ENCODE peak calls at places on chromosomes 1 and 21, in seven cellular contexts. R is IMR-90, S is breast epithelium, I is stomach, X is brain microvascular endothelial cell, H is uterus, U is HCT116. E is an unnamed sample.

GRCh38 chr21:24259241-24259640 is 1348.0 kb downstream of the MRPL39 start:
- DNase-seq in R (peak), S (no peak), I (no peak), X (no peak), H (no peak), U (no peak), E (no peak)

GRCh38 chr1:234320549-234320948 is 52.7 kb upstream of the COA6 start:
- DNase-seq in R (no peak), S (peak), I (no peak), X (no peak), H (no peak), U (no peak), E (no peak)

GRCh38 chr1:59455206-59455605 is 158.3 kb downstream of the FGGY start:
- DNase-seq in R (peak), S (no peak), I (no peak), X (peak), H (no peak), U (no peak), E (no peak)

GRCh38 chr1:174968750-174969244 is 30.9 kb upstream of the CACYBP start:
- DNase-seq in R (peak), S (no peak), I (no peak), X (peak), H (no peak), U (no peak), E (no peak)

GRCh38 chr1:94708299-94708685 is 111.9 kb upstream of the SLC44A3 start:
- DNase-seq in R (no peak), S (no peak), I (no peak), X (no peak), H (peak), U (no peak), E (no peak)

GRCh38 chr1:207455183-207455754 is 1.1 kb downstream of the CR2 start:
- DNase-seq in R (no peak), S (no peak), I (no peak), X (no peak), H (no peak), U (no peak), E (no peak)

GRCh38 chr1:235650341-235651169 is 971 bp upstream of the GNG4 start:
- DNase-seq in R (no peak), S (no peak), I (no peak), X (no peak), H (no peak), U (no peak), E (no peak)

GRCh38 chr1:204041803-204042505 is 31.0 kb upstream of the SOX13 start:
- DNase-seq in R (peak), S (no peak), I (no peak), X (peak), H (peak), U (no peak), E (no peak)

GRCh38 chr1:232767381-232768074 is 37.7 kb upstream of the MAP10 start:
- DNase-seq in R (peak), S (peak), I (peak), X (peak), H (peak), U (peak), E (no peak)

GRCh38 chr1:1000357-1001056 is 610 bp upstream of the HES4 start:
- DNase-seq in R (peak), S (peak), I (peak), X (peak), H (peak), U (peak), E (peak)

GRCh38 chr1:18950415-18951026 is 6.0 kb downstream of the IFFO2 start:
- DNase-seq in R (no peak), S (peak), I (no peak), X (no peak), H (peak), U (no peak), E (peak)

GRCh38 chr1:70409136-70409535 is 1.9 kb upstream of the CTH start:
- DNase-seq in R (no peak), S (no peak), I (no peak), X (no peak), H (no peak), U (no peak), E (no peak)

GRCh38 chr1:93007941-93008577 is 46.8 kb upstream of the DIPK1A start:
- DNase-seq in R (peak), S (no peak), I (no peak), X (peak), H (no peak), U (no peak), E (no peak)

GRCh38 chr1:25854554-25854953 is 4.7 kb downstream of the AUNIP start:
- DNase-seq in R (no peak), S (no peak), I (no peak), X (no peak), H (no peak), U (no peak), E (no peak)

GRCh38 chr1:110136911-110137310 is 13.4 kb upstream of the SLC6A17 start:
- DNase-seq in R (no peak), S (no peak), I (peak), X (no peak), H (no peak), U (no peak), E (no peak)

GRCh38 chr1:162042361-162042760 is 18.7 kb upstream of the OLFML2B start:
- DNase-seq in R (no peak), S (no peak), I (no peak), X (no peak), H (no peak), U (no peak), E (no peak)

GRCh38 chr1:19643602-19644419 is at the start of gene NBL1:
- DNase-seq in R (peak), S (no peak), I (peak), X (peak), H (peak), U (no peak), E (peak)

GRCh38 chr1:95583811-95584210 is 349.8 kb downstream of the RWDD3 start:
- DNase-seq in R (no peak), S (no peak), I (no peak), X (no peak), H (no peak), U (no peak), E (no peak)

GRCh38 chr1:227152525-227152924 is 165.8 kb downstream of the CDC42BPA start:
- DNase-seq in R (no peak), S (no peak), I (no peak), X (no peak), H (no peak), U (no peak), E (no peak)

GRCh38 chr1:170790651-170791071 is 126.7 kb downstream of the PRRX1 start:
- DNase-seq in R (peak), S (no peak), I (no peak), X (peak), H (no peak), U (no peak), E (no peak)

GRCh38 chr1:238485062-238485905 is 594.6 kb upstream of the ZP4 start:
- DNase-seq in R (peak), S (no peak), I (no peak), X (peak), H (peak), U (no peak), E (no peak)

GRCh38 chr1:150093805-150094204 is 26.2 kb downstream of the VPS45 start:
- DNase-seq in R (no peak), S (no peak), I (no peak), X (no peak), H (no peak), U (no peak), E (no peak)

GRCh38 chr1:58727363-58727762 is 27.5 kb upstream of the MYSM1 start:
- DNase-seq in R (peak), S (peak), I (no peak), X (peak), H (no peak), U (peak), E (no peak)

GRCh38 chr1:150387200-150387599 is 23.3 kb downstream of the RPRD2 start:
- DNase-seq in R (no peak), S (no peak), I (no peak), X (no peak), H (no peak), U (no peak), E (no peak)

GRCh38 chr1:85857991-85858390 is 149.8 kb upstream of the ZNHIT6 start:
- DNase-seq in R (no peak), S (no peak), I (no peak), X (no peak), H (no peak), U (no peak), E (no peak)

GRCh38 chr1:147171399-147172167 is 687 bp downstream of the PRKAB2 start:
- DNase-seq in R (no peak), S (peak), I (no peak), X (no peak), H (no peak), U (no peak), E (no peak)

GRCh38 chr1:82227696-82228095 is 427.0 kb downstream of the ADGRL2 start:
- DNase-seq in R (no peak), S (peak), I (no peak), X (peak), H (no peak), U (no peak), E (no peak)

GRCh38 chr1:117678246-117678977 is 72.6 kb downstream of the TENT5C start:
- DNase-seq in R (no peak), S (no peak), I (peak), X (no peak), H (no peak), U (no peak), E (no peak)

GRCh38 chr1:209612646-209613350 is 29.3 kb downstream of the CAMK1G start:
- DNase-seq in R (no peak), S (no peak), I (no peak), X (no peak), H (no peak), U (no peak), E (no peak)

GRCh38 chr1:62241357-62242131 is 46.9 kb downstream of the L1TD1 start:
- DNase-seq in R (no peak), S (no peak), I (peak), X (no peak), H (no peak), U (no peak), E (no peak)

DNA sequence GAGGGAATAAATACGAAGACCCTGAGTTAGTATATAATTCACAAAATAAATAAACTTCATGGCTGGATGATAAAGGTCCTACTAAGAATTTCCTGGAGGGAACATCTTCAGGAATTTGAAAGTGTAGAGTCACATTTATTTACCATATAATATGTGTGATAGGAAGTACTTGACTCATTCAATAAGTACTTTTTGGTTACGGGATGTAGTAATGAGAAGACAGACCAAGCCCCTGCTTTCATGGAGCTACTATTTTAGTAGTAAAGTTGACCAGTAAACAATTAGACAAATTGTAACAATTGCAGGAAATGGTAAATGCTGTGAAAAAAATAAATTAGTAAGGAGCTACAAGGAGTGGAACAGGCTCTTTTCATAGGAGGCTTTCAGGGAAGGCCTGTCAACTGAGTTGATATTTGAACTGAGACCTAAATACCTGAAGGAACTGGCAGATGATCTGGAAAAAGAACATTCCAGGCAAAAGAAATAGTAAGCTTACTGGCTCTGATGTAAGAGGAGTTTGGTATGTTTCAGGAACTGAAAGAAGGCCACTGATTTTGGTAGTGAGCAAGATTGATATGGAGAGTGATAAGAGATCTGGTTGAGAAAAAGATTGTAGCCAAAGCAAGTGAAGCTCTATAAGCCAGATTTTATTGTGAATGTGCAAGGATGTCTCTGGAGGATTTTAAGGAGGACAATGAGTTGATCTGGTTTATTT is 36.2 kb downstream of the CAMSAP2 start:
- DNase-seq in R (peak), S (no peak), I (no peak), X (no peak), H (no peak), U (no peak), E (no peak)
- H3K27ac ChIP-seq in R (no peak), S (peak), I (peak), X (no peak), H (peak), U (no peak), E (peak)

GRCh38 chr1:178436899-178437298 is 59.9 kb downstream of the CLEC20A start:
- DNase-seq in R (no peak), S (no peak), I (no peak), X (no peak), H (no peak), U (no peak), E (no peak)

GRCh38 chr1:178434360-178434759 is 62.4 kb downstream of the CLEC20A start:
- DNase-seq in R (peak), S (no peak), I (no peak), X (no peak), H (no peak), U (no peak), E (no peak)

GRCh38 chr1:178442925-178443324 is 53.8 kb downstream of the CLEC20A start:
- DNase-seq in R (no peak), S (no peak), I (no peak), X (no peak), H (no peak), U (no peak), E (no peak)

GRCh38 chr1:178434899-178435298 is 61.9 kb downstream of the CLEC20A start:
- DNase-seq in R (no peak), S (no peak), I (no peak), X (no peak), H (no peak), U (no peak), E (no peak)

GRCh38 chr1:178438432-178438831 is 58.3 kb downstream of the CLEC20A start:
- DNase-seq in R (peak), S (no peak), I (no peak), X (no peak), H (no peak), U (no peak), E (no peak)
- H3K27ac ChIP-seq in R (no peak), S (no peak), I (no peak), X (no peak), H (no peak), U (no peak), E (no peak)

GRCh38 chr1:180571832-180572636 is 13.3 kb downstream of the OVAAL start:
- DNase-seq in R (peak), S (no peak), I (no peak), X (no peak), H (no peak), U (peak), E (no peak)
- H3K27ac ChIP-seq in R (no peak), S (no peak), I (no peak), X (no peak), H (no peak), U (no peak), E (no peak)

DNA sequence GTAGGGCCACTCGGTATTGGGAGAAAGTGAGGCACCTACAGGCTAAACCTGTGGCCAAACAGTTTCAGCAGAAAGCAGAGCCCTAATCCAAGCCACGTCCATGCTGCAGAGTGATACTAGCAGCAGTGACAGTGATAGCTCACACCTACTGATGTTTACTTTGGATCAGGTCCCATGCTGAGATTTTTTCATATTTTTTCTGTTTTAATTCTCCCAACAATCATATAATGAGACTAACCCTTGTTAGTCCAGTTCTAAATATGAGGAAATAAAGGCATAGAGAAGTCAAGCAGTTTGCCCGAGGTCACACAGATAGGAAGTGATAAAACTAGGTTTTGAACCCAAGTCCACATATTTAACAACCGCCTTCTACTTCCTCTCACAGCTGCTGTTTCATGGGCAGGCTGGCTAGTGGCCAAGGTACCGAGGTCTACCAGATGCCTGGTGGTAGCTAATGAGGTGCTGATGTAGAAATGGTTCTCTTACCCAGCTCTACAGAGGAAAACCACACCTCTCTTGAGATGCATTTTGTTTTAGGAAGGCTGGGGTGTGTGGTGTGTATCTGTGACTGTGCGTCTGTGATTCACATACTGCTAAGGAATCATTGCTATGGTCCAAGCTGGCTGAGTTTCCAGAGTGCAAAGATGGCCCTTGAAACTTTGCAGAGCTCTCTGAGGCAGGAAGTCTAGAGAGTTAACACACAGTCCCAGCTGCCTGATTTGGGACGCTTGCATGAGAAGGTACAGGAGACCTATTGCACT is 80.3 kb upstream of the ARTN start:
- DNase-seq in R (peak), S (no peak), I (peak), X (no peak), H (no peak), U (no peak), E (peak)
- H3K27ac ChIP-seq in R (no peak), S (no peak), I (no peak), X (no peak), H (no peak), U (no peak), E (no peak)

GRCh38 chr1:225941949-225942222 is 866 bp upstream of the LEFTY2 start:
- DNase-seq in R (no peak), S (no peak), I (no peak), X (no peak), H (no peak), U (no peak), E (no peak)
- H3K27ac ChIP-seq in R (no peak), S (no peak), I (peak), X (no peak), H (peak), U (no peak), E (peak)

GRCh38 chr1:221912230-221912629 is 170.3 kb upstream of the DUSP10 start:
- DNase-seq in R (peak), S (no peak), I (no peak), X (peak), H (no peak), U (no peak), E (no peak)
- H3K27ac ChIP-seq in R (no peak), S (no peak), I (no peak), X (no peak), H (no peak), U (no peak), E (no peak)

GRCh38 chr1:192104852-192105251 is 53.4 kb upstream of the RGS18 start:
- DNase-seq in R (peak), S (no peak), I (no peak), X (peak), H (no peak), U (no peak), E (no peak)
- H3K27ac ChIP-seq in R (peak), S (no peak), I (no peak), X (peak), H (no peak), U (no peak), E (no peak)

GRCh38 chr21:26112127-26112742 is 58.3 kb downstream of the APP start:
- DNase-seq in R (no peak), S (no peak), I (no peak), X (no peak), H (no peak), U (no peak), E (no peak)

GRCh38 chr21:26110703-26111102 is 59.9 kb downstream of the APP start:
- DNase-seq in R (no peak), S (no peak), I (no peak), X (no peak), H (no peak), U (no peak), E (no peak)

GRCh38 chr21:26105819-26106218 is 64.8 kb downstream of the APP start:
- DNase-seq in R (no peak), S (no peak), I (no peak), X (no peak), H (no peak), U (no peak), E (no peak)

GRCh38 chr21:26107439-26107838 is 63.1 kb downstream of the APP start:
- DNase-seq in R (no peak), S (no peak), I (no peak), X (no peak), H (no peak), U (no peak), E (no peak)

GRCh38 chr21:26106562-26106961 is 64.0 kb downstream of the APP start:
- DNase-seq in R (no peak), S (no peak), I (no peak), X (no peak), H (no peak), U (no peak), E (no peak)
- H3K27ac ChIP-seq in R (no peak), S (no peak), I (no peak), X (no peak), H (no peak), U (no peak), E (no peak)

GRCh38 chr1:48870596-48870995 is 93.9 kb upstream of the BEND5 start:
- DNase-seq in R (no peak), S (no peak), I (no peak), X (no peak), H (no peak), U (no peak), E (no peak)

GRCh38 chr1:48878191-48878940 is 101.7 kb upstream of the BEND5 start:
- DNase-seq in R (peak), S (no peak), I (no peak), X (peak), H (no peak), U (no peak), E (no peak)

GRCh38 chr1:48876221-48876785 is 99.6 kb upstream of the BEND5 start:
- DNase-seq in R (no peak), S (no peak), I (no peak), X (no peak), H (no peak), U (no peak), E (no peak)

GRCh38 chr1:48875736-48876135 is 99.0 kb upstream of the BEND5 start:
- DNase-seq in R (no peak), S (no peak), I (no peak), X (no peak), H (no peak), U (no peak), E (no peak)

DNA sequence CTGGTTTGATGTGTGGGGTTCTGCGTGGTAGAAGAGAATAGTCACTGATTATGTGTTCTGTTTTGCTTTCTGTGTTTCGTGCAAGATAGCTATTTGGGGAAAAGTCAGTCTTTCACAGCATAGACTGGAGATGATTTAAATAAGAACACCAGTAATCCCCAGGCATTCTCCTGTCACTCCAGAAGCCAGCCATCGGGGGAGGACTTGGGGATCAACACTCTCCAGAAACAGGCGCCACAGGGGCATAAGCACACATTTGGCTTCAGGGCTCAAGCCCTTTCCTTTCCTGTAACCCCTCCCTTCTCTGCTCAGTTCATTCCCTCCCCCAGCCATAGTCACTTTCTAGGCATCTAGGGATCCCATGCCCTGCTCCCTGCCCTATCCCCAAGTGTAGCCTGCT is 97.3 kb upstream of the BEND5 start:
- DNase-seq in R (no peak), S (no peak), I (no peak), X (no peak), H (no peak), U (no peak), E (no peak)
- H3K27ac ChIP-seq in R (no peak), S (no peak), I (no peak), X (no peak), H (no peak), U (no peak), E (no peak)

E was measured in coronary artery.